ENCODE peak calls at places on chromosomes 6 and 20, in ten cellular contexts. Q, Y, N, H, B, C, O, M, P and A are unnamed samples.

GRCh38 chr6:6313012-6313411 is 7.5 kb downstream of the F13A1 start:
- DNase-seq in N (no peak), C (no peak), H (no peak), P (no peak), Q (no peak), O (no peak), B (no peak), Y (no peak), M (no peak), A (no peak)

GRCh38 chr6:19325335-19325789 is 511.8 kb upstream of the ID4 start:
- DNase-seq in P (no peak), O (no peak), M (no peak), Y (peak), B (no peak), Q (no peak), N (no peak), C (no peak), H (no peak), A (no peak)

GRCh38 chr20:46176744-46177378 is 58.7 kb downstream of the CD40 start:
- DNase-seq in Y (no peak), O (no peak), Q (peak), B (no peak), C (no peak), M (no peak), N (no peak), H (no peak), P (no peak), A (peak)

GRCh38 chr20:51144476-51144875 is 121.6 kb upstream of the KCNG1 start:
- DNase-seq in B (no peak), H (no peak), P (no peak), Q (no peak), O (no peak), Y (no peak), M (no peak), C (no peak), N (no peak), A (no peak)

GRCh38 chr6:1658212-1659005 is 48.7 kb downstream of the FOXC1 start:
- DNase-seq in M (no peak), C (no peak), O (no peak), Q (no peak), B (no peak), N (no peak), Y (no peak), P (no peak), H (no peak), A (no peak)

GRCh38 chr6:37357288-37357687 is 3.5 kb downstream of the RNF8 start:
- DNase-seq in Q (no peak), H (no peak), B (no peak), M (no peak), C (no peak), Y (no peak), O (no peak), P (no peak), N (no peak), A (no peak)

GRCh38 chr20:14069796-14070195 is 74.5 kb downstream of the MACROD2 start:
- DNase-seq in M (no peak), Y (peak), N (peak), C (no peak), P (no peak), H (no peak), O (no peak), Q (no peak), B (no peak), A (no peak)

GRCh38 chr6:73471686-73472290 is 10.3 kb downstream of the MTO1 start:
- DNase-seq in M (no peak), B (no peak), Y (no peak), C (no peak), H (peak), Q (no peak), P (no peak), N (no peak), O (no peak), A (no peak)

GRCh38 chr6:165835410-165835851 is 172.4 kb upstream of the PDE10A start:
- DNase-seq in Q (no peak), B (no peak), H (no peak), C (no peak), Y (no peak), M (no peak), O (no peak), P (no peak), N (no peak), A (no peak)

GRCh38 chr6:21527731-21528130 is 65.8 kb upstream of the SOX4 start:
- DNase-seq in H (no peak), M (no peak), O (no peak), P (no peak), Q (no peak), Y (no peak), B (no peak), C (no peak), N (no peak), A (no peak)

GRCh38 chr6:37449984-37450383 is 17.0 kb downstream of the CMTR1 start:
- DNase-seq in C (no peak), Q (no peak), N (no peak), O (no peak), Y (no peak), B (no peak), P (no peak), M (no peak), H (no peak), A (no peak)

GRCh38 chr6:32192608-32193039 is at the start of gene GPSM3:
- DNase-seq in H (peak), Y (no peak), B (no peak), O (no peak), Q (no peak), M (no peak), P (no peak), C (no peak), N (no peak), A (no peak)

GRCh38 chr6:26064619-26065257 is 22.5 kb upstream of the HFE start:
- DNase-seq in Q (no peak), O (peak), B (no peak), C (no peak), H (peak), P (no peak), N (peak), Y (no peak), M (no peak), A (no peak)

GRCh38 chr6:159943101-159943632 is 25.7 kb upstream of the IGF2R start:
- DNase-seq in Q (no peak), C (no peak), B (peak), N (peak), O (no peak), Y (peak), P (no peak), H (no peak), M (no peak), A (no peak)

GRCh38 chr20:31764641-31765305 is 25.7 kb downstream of the TPX2 start:
- DNase-seq in O (no peak), H (no peak), B (no peak), C (no peak), P (no peak), M (no peak), Q (no peak), Y (no peak), N (peak), A (no peak)

GRCh38 chr6:166997768-166998255 is 1.4 kb upstream of the CEP43 start:
- DNase-seq in M (peak), B (no peak), N (peak), C (peak), Q (peak), Y (peak), H (peak), P (peak), O (no peak), A (no peak)

GRCh38 chr20:21693322-21693721 is 12.1 kb upstream of the PAX1 start:
- DNase-seq in C (no peak), O (no peak), H (no peak), Q (peak), M (no peak), B (no peak), N (no peak), Y (no peak), P (no peak), A (no peak)

GRCh38 chr6:55293116-55293515 is 34.2 kb upstream of the GFRAL start:
- DNase-seq in N (no peak), O (no peak), B (no peak), Q (no peak), C (no peak), M (no peak), P (no peak), Y (no peak), H (no peak), A (no peak)

GRCh38 chr6:75368151-75368779 is 83.7 kb upstream of the TMEM30A start:
- DNase-seq in O (peak), N (peak), Q (peak), Y (no peak), H (no peak), B (no peak), M (no peak), C (no peak), P (no peak), A (no peak)

GRCh38 chr6:41090841-41091761 is 18.3 kb downstream of the NFYA start:
- DNase-seq in P (no peak), O (no peak), M (no peak), B (no peak), H (no peak), N (no peak), Q (no peak), C (no peak), Y (no peak), A (no peak)

GRCh38 chr6:71383891-71384489 is 95.4 kb downstream of the OGFRL1 start:
- DNase-seq in O (no peak), H (peak), Y (no peak), B (no peak), Q (peak), N (peak), P (no peak), C (no peak), M (no peak), A (no peak)